ENCODE peak calls at places on chromosomes 1 and 21, in five cellular contexts. G is WTC11, O is right cardiac atrium, J is Caco-2, X is keratinocyte. N is an unnamed sample.

GRCh38 chr1:38585971-38586370 is 273.6 kb downstream of the RRAGC start:
- DNase-seq in G (no peak), J (no peak), O (no peak), X (no peak), N (no peak)

GRCh38 chr1:175479521-175480342 is 263.7 kb downstream of the TNR start:
- DNase-seq in X (no peak), J (no peak), G (no peak), O (no peak), N (no peak)

GRCh38 chr1:155158991-155159390 is 14.1 kb downstream of the KRTCAP2 start:
- DNase-seq in X (no peak), O (no peak), G (no peak), J (no peak), N (no peak)

GRCh38 chr1:18234790-18235242 is 127.2 kb downstream of the IGSF21 start:
- DNase-seq in X (no peak), J (peak), O (no peak), G (peak), N (no peak)

GRCh38 chr1:76374111-76374510 is 299.6 kb downstream of the ST6GALNAC3 start:
- DNase-seq in X (no peak), J (no peak), G (no peak), O (no peak), N (no peak)

GRCh38 chr21:42757826-42758655 is 104.6 kb downstream of the PDE9A start:
- DNase-seq in G (no peak), O (no peak), J (no peak), X (no peak), N (no peak)

GRCh38 chr1:207963429-207964194 is 52.7 kb upstream of the CD34 start:
- DNase-seq in O (peak), J (peak), G (peak), X (no peak), N (no peak)

GRCh38 chr1:29333008-29333407 is 96.7 kb downstream of the PTPRU start:
- DNase-seq in J (no peak), G (no peak), X (no peak), O (no peak), N (no peak)

GRCh38 chr1:159924025-159924790 is 1.1 kb downstream of the TAGLN2 start:
- DNase-seq in G (no peak), O (peak), J (peak), X (no peak), N (no peak)

GRCh38 chr1:39370602-39371001 is 120.8 kb upstream of the BMP8A start:
- DNase-seq in O (no peak), G (no peak), X (no peak), J (no peak), N (no peak)

GRCh38 chr1:63902844-63903589 is 129.2 kb downstream of the ROR1 start:
- DNase-seq in J (no peak), O (no peak), X (no peak), G (no peak), N (no peak)

GRCh38 chr1:67898033-67898726 is 64.9 kb upstream of the GNG12 start:
- DNase-seq in X (no peak), J (no peak), G (no peak), O (no peak), N (no peak)

GRCh38 chr21:41024341-41025056 is 143.5 kb upstream of the BACE2 start:
- DNase-seq in O (no peak), X (no peak), G (no peak), J (no peak), N (no peak)

GRCh38 chr1:237713886-237714285 is 176.8 kb downstream of the ZP4 start:
- DNase-seq in X (no peak), J (no peak), O (no peak), G (no peak), N (no peak)

GRCh38 chr1:112722601-112723510 is 7.7 kb upstream of the PPM1J start:
- DNase-seq in J (peak), O (no peak), X (no peak), G (peak), N (no peak)

GRCh38 chr1:168465942-168466702 is 77.7 kb downstream of the XCL2 start:
- DNase-seq in X (no peak), O (peak), J (no peak), G (no peak), N (no peak)

GRCh38 chr1:43653339-43653738 is 3.4 kb downstream of the KDM4A start:
- DNase-seq in O (no peak), J (no peak), X (no peak), G (peak), N (no peak)

GRCh38 chr1:14415396-14415795 is 183.1 kb upstream of the KAZN start:
- DNase-seq in G (peak), X (no peak), O (no peak), J (peak), N (no peak)

GRCh38 chr1:7047866-7048265 is 262.6 kb downstream of the CAMTA1 start:
- DNase-seq in O (peak), X (no peak), J (no peak), G (no peak), N (no peak)

GRCh38 chr1:58964880-58965279 is 181.0 kb upstream of the JUN start:
- DNase-seq in O (no peak), J (peak), G (no peak), X (no peak), N (no peak)

GRCh38 chr21:30714946-30715345 is 3.6 kb downstream of the KRTAP21-3 start:
- DNase-seq in G (no peak), J (no peak), O (no peak), X (peak), N (no peak)

GRCh38 chr1:185804206-185804605 is 70.0 kb downstream of the HMCN1 start:
- DNase-seq in X (no peak), J (no peak), O (no peak), G (no peak), N (peak)

GRCh38 chr1:204652556-204652955 is 33.0 kb downstream of the LRRN2 start:
- DNase-seq in G (no peak), O (no peak), X (no peak), J (no peak), N (no peak)

GRCh38 chr1:225548140-225548857 is 104.6 kb downstream of the ENAH start:
- DNase-seq in J (no peak), X (no peak), O (no peak), G (no peak), N (no peak)

GRCh38 chr21:46061950-46062349 is 36.0 kb upstream of the COL6A2 start:
- DNase-seq in O (no peak), X (no peak), J (no peak), G (no peak), N (no peak)

GRCh38 chr1:116737020-116737854 is 17.0 kb upstream of the CD2 start:
- DNase-seq in J (peak), G (peak), O (peak), X (no peak), N (no peak)

N was measured in epithelial cell of prostate.